ENCODE peak calls at places on chromosomes 2 and 18, in seven cellular contexts. One of them, this sample, is unnamed.

GRCh38 chr2:74499940-74500577 is 656 bp upstream of the LBX2 start:
- DNase-seq in fibroblast of lung: no peak
- DNase-seq in BE2C: no peak
- DNase-seq in Karpas-422: no peak
- DNase-seq in CD8-positive, alpha-beta T cell: no peak
- DNase-seq in substantia nigra: no peak
- DNase-seq in fibroblast of mammary gland: no peak
- DNase-seq in this sample: no peak

GRCh38 chr2:38512211-38512610 is 90.5 kb downstream of the HNRNPLL start:
- DNase-seq in fibroblast of mammary gland: no peak
- DNase-seq in BE2C: no peak
- DNase-seq in CD8-positive, alpha-beta T cell: no peak
- DNase-seq in fibroblast of lung: no peak
- DNase-seq in Karpas-422: no peak
- DNase-seq in substantia nigra: no peak
- DNase-seq in this sample: no peak

GRCh38 chr2:42228101-42228500 is 58.9 kb downstream of the EML4 start:
- DNase-seq in fibroblast of lung: no peak
- DNase-seq in substantia nigra: no peak
- DNase-seq in BE2C: no peak
- DNase-seq in CD8-positive, alpha-beta T cell: no peak
- DNase-seq in fibroblast of mammary gland: no peak
- DNase-seq in Karpas-422: no peak
- DNase-seq in this sample: no peak

GRCh38 chr2:28656937-28657615 is 94.6 kb upstream of the PPP1CB start:
- DNase-seq in fibroblast of mammary gland: no peak
- DNase-seq in fibroblast of lung: no peak
- DNase-seq in BE2C: no peak
- DNase-seq in Karpas-422: no peak
- DNase-seq in CD8-positive, alpha-beta T cell: no peak
- DNase-seq in substantia nigra: no peak
- DNase-seq in this sample: no peak

GRCh38 chr2:119517433-119517832 is 6.8 kb downstream of the SCTR start:
- DNase-seq in fibroblast of lung: peak; percentile 36
- DNase-seq in BE2C: peak; percentile 68
- DNase-seq in Karpas-422: peak; percentile 84
- DNase-seq in fibroblast of mammary gland: peak; percentile 47
- DNase-seq in CD8-positive, alpha-beta T cell: no peak
- DNase-seq in substantia nigra: peak; percentile 7
- DNase-seq in this sample: peak; percentile 49

GRCh38 chr2:166013878-166014277 is 60.3 kb upstream of the TTC21B start:
- DNase-seq in CD8-positive, alpha-beta T cell: no peak
- DNase-seq in substantia nigra: no peak
- DNase-seq in BE2C: no peak
- DNase-seq in fibroblast of lung: no peak
- DNase-seq in fibroblast of mammary gland: no peak
- DNase-seq in Karpas-422: no peak
- DNase-seq in this sample: no peak

GRCh38 chr18:63422087-63422861 is at the start of gene VPS4B:
- DNase-seq in substantia nigra: peak; percentile 99
- DNase-seq in BE2C: peak; percentile 95
- DNase-seq in fibroblast of lung: peak; percentile 100
- DNase-seq in CD8-positive, alpha-beta T cell: peak; percentile 99
- DNase-seq in Karpas-422: peak; percentile 100
- DNase-seq in fibroblast of mammary gland: peak; percentile 99
- DNase-seq in this sample: peak; percentile 97

GRCh38 chr2:222410534-222410933 is 13.8 kb upstream of the SGPP2 start:
- DNase-seq in fibroblast of mammary gland: no peak
- DNase-seq in substantia nigra: no peak
- DNase-seq in CD8-positive, alpha-beta T cell: no peak
- DNase-seq in BE2C: no peak
- DNase-seq in Karpas-422: no peak
- DNase-seq in fibroblast of lung: no peak
- DNase-seq in this sample: peak; percentile 43

GRCh38 chr2:16622399-16622968 is 43.1 kb downstream of the CYRIA start:
- DNase-seq in BE2C: no peak
- DNase-seq in fibroblast of mammary gland: no peak
- DNase-seq in Karpas-422: no peak
- DNase-seq in substantia nigra: no peak
- DNase-seq in CD8-positive, alpha-beta T cell: no peak
- DNase-seq in fibroblast of lung: no peak
- DNase-seq in this sample: no peak

GRCh38 chr2:37459095-37459981 is 114.9 kb downstream of the QPCT start:
- DNase-seq in substantia nigra: no peak
- DNase-seq in fibroblast of lung: peak; percentile 82
- DNase-seq in BE2C: no peak
- DNase-seq in CD8-positive, alpha-beta T cell: no peak
- DNase-seq in fibroblast of mammary gland: peak; percentile 86
- DNase-seq in Karpas-422: no peak
- DNase-seq in this sample: no peak

GRCh38 chr2:97737421-97738235 is 24.3 kb downstream of the ZAP70 start:
- DNase-seq in fibroblast of lung: no peak
- DNase-seq in fibroblast of mammary gland: no peak
- DNase-seq in Karpas-422: no peak
- DNase-seq in CD8-positive, alpha-beta T cell: no peak
- DNase-seq in substantia nigra: no peak
- DNase-seq in BE2C: no peak
- DNase-seq in this sample: no peak

This sample was measured in SJCRH30.